ENCODE peak calls at places on chromosome 15, in six cellular contexts. G is H1, Y is K562, O is GM12891, T is GM12878, K is HepG2. N is an unnamed sample.

GRCh38 chr15:88426304-88426703 is 40.9 kb downstream of the MRPL46 start:
- DNase-seq in T (no peak), O (no peak), G (no peak), K (no peak), Y (no peak), N (no peak)

GRCh38 chr15:82646250-82647044 is 716 bp downstream of the CPEB1 start:
- DNase-seq in G (peak; percentile 76), K (no peak), Y (peak; percentile 57), T (no peak), O (no peak), N (no peak)

GRCh38 chr15:41392659-41393058 is 9.6 kb downstream of the NDUFAF1 start:
- DNase-seq in K (no peak), Y (no peak), T (no peak), O (no peak), G (no peak), N (no peak)

GRCh38 chr15:50330921-50331320 is 24.1 kb downstream of the GABPB1 start:
- DNase-seq in K (no peak), T (no peak), O (no peak), G (no peak), Y (no peak), N (no peak)

GRCh38 chr15:51223771-51224229 is 114.6 kb downstream of the CYP19A1 start:
- DNase-seq in K (no peak), Y (no peak), T (no peak), G (no peak), O (no peak), N (no peak)

GRCh38 chr15:83243634-83244033 is 36.0 kb upstream of the HDGFL3 start:
- DNase-seq in T (no peak), O (no peak), G (no peak), Y (no peak), K (no peak), N (no peak)

GRCh38 chr15:90561344-90562244 is 31.9 kb downstream of the CRTC3 start:
- DNase-seq in Y (no peak), K (no peak), T (no peak), O (no peak), G (no peak), N (no peak)

GRCh38 chr15:81373996-81374395 is at the start of gene TMC3:
- DNase-seq in G (no peak), O (no peak), Y (no peak), T (no peak), K (no peak), N (no peak)

GRCh38 chr15:58951388-58952060 is 18.0 kb upstream of the SLTM start:
- DNase-seq in K (no peak), O (no peak), Y (no peak), G (no peak), T (no peak), N (no peak)

GRCh38 chr15:41950127-41950483 is 22.3 kb downstream of the EHD4 start:
- DNase-seq in G (no peak), O (no peak), T (no peak), Y (no peak), K (no peak), N (no peak)

GRCh38 chr15:56243117-56243773 is 434 bp downstream of the RFX7 start:
- DNase-seq in Y (peak; percentile 60), T (no peak), K (no peak), G (peak; percentile 78), O (no peak), N (peak; percentile 20)

GRCh38 chr15:65824031-65824743 is 32.1 kb upstream of the DENND4A start:
- DNase-seq in G (peak; percentile 70), T (no peak), K (peak; percentile 81), O (no peak), Y (peak; percentile 58), N (no peak)

GRCh38 chr15:73927476-73928240 is 1.4 kb downstream of the LOXL1 start:
- DNase-seq in G (peak; percentile 86), K (no peak), O (peak; percentile 72), T (no peak), Y (peak; percentile 73), N (peak; percentile 63)

GRCh38 chr15:58077427-58077826 is 11.9 kb upstream of the ALDH1A2 start:
- DNase-seq in O (no peak), G (no peak), Y (no peak), T (no peak), K (peak; percentile 12), N (no peak)

GRCh38 chr15:92818658-92819311 is 81.3 kb upstream of the CHD2 start:
- DNase-seq in G (no peak), O (no peak), Y (no peak), T (no peak), K (no peak), N (no peak)

GRCh38 chr15:61992518-61992917 is 67.7 kb downstream of the VPS13C start:
- DNase-seq in T (no peak), Y (no peak), G (no peak), O (no peak), K (no peak), N (no peak)

GRCh38 chr15:71685420-71685993 is 124.8 kb upstream of the NR2E3 start:
- DNase-seq in K (no peak), G (no peak), Y (no peak), O (no peak), T (no peak), N (no peak)

GRCh38 chr15:86445750-86446149 is 366.1 kb downstream of the AGBL1 start:
- DNase-seq in K (no peak), Y (no peak), T (no peak), G (no peak), O (no peak), N (no peak)

GRCh38 chr15:69760263-69760855 is 307.7 kb downstream of the RPLP1 start:
- DNase-seq in G (no peak), T (no peak), Y (no peak), O (no peak), K (no peak), N (no peak)

GRCh38 chr15:70827721-70828120 is 26.2 kb downstream of the LARP6 start:
- DNase-seq in K (no peak), G (no peak), O (no peak), Y (no peak), T (no peak), N (no peak)

GRCh38 chr15:53829471-53829870 is 70.0 kb upstream of the WDR72 start:
- DNase-seq in T (no peak), O (no peak), G (no peak), K (no peak), Y (no peak), N (no peak)

GRCh38 chr15:64622410-64623260 is 152.8 kb downstream of the RBPMS2 start:
- DNase-seq in Y (no peak), G (no peak), T (peak; percentile 96), K (no peak), O (no peak), N (no peak)

GRCh38 chr15:80277147-80277546 is 25.1 kb upstream of the CTXND1 start:
- DNase-seq in Y (no peak), G (no peak), K (no peak), T (no peak), O (no peak), N (no peak)

DNA sequence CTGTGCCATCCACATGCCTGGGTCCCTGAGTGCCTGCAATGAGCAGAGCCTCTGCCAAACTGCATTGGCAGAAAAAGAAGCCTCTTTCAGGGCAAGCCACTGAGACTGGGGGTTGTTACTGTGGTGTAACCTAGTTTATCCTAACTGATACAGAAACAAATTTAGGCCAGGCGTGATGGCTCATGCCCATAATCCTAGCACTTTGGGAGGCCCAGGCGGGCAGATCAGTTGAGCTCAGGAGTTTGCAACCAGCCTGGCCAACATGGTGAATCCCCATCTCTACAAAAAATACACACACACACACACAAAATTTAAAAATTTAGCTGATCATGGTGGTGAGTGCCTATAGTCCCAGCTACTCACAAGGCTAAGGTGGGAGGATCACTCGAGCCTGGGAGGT is 221.6 kb downstream of the TBC1D2B start:
- DNase-seq in K (no peak), G (no peak), Y (no peak), O (no peak), T (no peak), N (no peak)
- TF ChIP-seq POLR2A in K (no peak), G (no peak), Y (no peak), O (no peak), T (no peak), N (no peak)

GRCh38 chr15:39133201-39133600 is 447.7 kb upstream of the THBS1 start:
- DNase-seq in O (no peak), K (no peak), G (no peak), Y (no peak), T (no peak), N (no peak)

GRCh38 chr15:39134282-39134681 is 446.6 kb upstream of the THBS1 start:
- DNase-seq in O (no peak), Y (no peak), G (no peak), T (no peak), K (no peak), N (no peak)

GRCh38 chr15:39130556-39131379 is 450.1 kb upstream of the THBS1 start:
- DNase-seq in G (no peak), O (no peak), K (no peak), Y (no peak), T (no peak), N (no peak)

GRCh38 chr15:39131605-39132004 is 449.3 kb upstream of the THBS1 start:
- DNase-seq in T (no peak), K (no peak), G (no peak), O (no peak), Y (no peak), N (no peak)

DNA sequence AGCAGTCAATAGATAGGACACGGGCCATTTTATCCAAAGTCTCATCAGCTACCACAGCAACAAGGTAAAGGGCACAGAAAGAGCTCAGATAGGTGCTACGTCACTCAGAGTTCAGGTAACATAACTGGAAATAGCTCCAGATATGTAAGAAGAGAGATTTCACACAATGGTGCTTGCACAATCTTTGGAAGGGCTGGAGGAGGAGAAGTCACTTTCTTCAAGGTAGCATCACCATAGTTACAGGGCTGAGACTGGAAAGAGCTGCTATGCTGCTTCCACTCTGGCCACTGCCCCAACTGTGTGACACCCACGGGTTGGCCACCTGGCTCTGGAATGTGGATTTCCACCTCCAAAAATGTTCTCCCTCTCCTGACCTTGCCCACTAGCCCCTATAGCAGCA is 448.8 kb upstream of the THBS1 start:
- DNase-seq in O (no peak), Y (no peak), T (no peak), K (no peak), G (no peak), N (no peak)
- TF ChIP-seq TAF1 in O (no peak), Y (no peak), T (no peak), K (no peak), G (no peak), N (no peak)

DNA sequence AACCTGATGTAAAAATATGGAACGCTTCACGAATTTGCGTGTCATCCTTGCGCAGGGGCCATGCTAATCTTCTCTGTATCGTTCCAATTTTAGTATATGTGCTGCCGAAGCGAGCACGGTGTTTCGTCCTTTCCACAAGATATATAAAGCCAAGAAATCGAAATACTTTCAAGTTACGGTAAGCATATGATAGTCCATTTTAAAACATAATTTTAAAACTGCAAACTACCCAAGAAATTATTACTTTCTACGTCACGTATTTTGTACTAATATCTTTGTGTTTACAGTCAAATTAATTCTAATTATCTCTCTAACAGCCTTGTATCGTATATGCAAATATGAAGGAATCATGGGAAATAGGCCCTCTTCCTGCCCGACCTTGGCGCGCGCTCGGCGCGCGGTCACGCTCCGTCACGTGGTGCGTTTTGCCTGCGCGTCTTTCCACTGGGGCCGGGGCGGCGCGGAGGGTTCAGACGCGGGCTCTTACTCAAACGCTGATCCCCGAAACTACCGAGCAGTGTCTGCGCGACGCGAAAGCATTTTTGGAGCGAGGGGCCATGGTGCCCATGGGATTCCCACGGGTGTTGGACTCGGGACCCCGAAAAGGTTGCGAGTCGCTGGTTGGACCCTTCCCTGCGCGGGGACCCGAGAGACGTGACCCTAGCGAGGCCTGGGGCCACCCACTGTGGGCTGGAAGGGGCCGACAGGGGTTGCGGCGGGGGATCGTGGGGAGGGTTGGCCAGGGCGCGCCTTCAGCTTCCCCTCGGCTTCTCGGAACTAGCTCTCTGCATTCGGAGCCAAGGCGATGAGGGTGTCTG is at the start of gene RNU6-1:
- DNase-seq in T (peak; percentile 88), O (no peak), G (peak; percentile 88), K (peak; percentile 80), Y (peak; percentile 93), N (peak; percentile 84)
- TF ChIP-seq POLR2A in T (peak; percentile 94), O (peak; percentile 78), G (peak; percentile 59), K (peak; percentile 68), Y (peak; percentile 95), N (peak; percentile 78)

GRCh38 chr15:39564972-39565665 is 15.8 kb upstream of the THBS1 start:
- DNase-seq in K (no peak), O (no peak), T (no peak), Y (no peak), G (no peak), N (no peak)
- TF ChIP-seq TAF1 in K (no peak), O (no peak), T (no peak), Y (no peak), G (no peak), N (no peak)

N was measured in GM12892.